ENCODE peak calls at places on chromosomes 2 and 18, in ten cellular contexts. G is sigmoid colon, P is stomach, R is ovary, M is tibial nerve, K is Peyer's patch, H is IMR-90, C is body of pancreas, L is esophagus muscularis mucosa, T is transverse colon. W is an unnamed sample.

GRCh38 chr2:238064376-238064775 is 3.6 kb downstream of the SCLY start:
- DNase-seq in G (no peak), P (no peak), R (no peak), M (no peak), K (no peak), H (no peak), C (no peak), L (no peak), T (no peak), W (no peak)

GRCh38 chr2:107811376-107811775 is 15.3 kb upstream of the RGPD4 start:
- DNase-seq in G (no peak), P (no peak), R (no peak), M (no peak), K (no peak), H (no peak), C (no peak), L (no peak), T (no peak), W (no peak)

GRCh38 chr2:237742191-237742590 is 56.4 kb upstream of the RBM44 start:
- DNase-seq in G (peak; percentile 54), P (no peak), R (no peak), M (no peak), K (peak; percentile 70), H (no peak), C (no peak), L (no peak), T (no peak), W (no peak)

GRCh38 chr2:234674781-234675201 is 177.9 kb upstream of the ARL4C start:
- DNase-seq in G (no peak), P (no peak), R (peak; percentile 55), M (no peak), K (no peak), H (peak; percentile 81), C (no peak), L (peak; percentile 14), T (no peak), W (no peak)

GRCh38 chr2:166628478-166629136 is 134.6 kb upstream of the SCN7A start:
- DNase-seq in G (no peak), P (no peak), R (no peak), M (no peak), K (no peak), H (no peak), C (no peak), L (no peak), T (no peak), W (no peak)

GRCh38 chr2:37618326-37618725 is 53.1 kb downstream of the CDC42EP3 start:
- DNase-seq in G (no peak), P (no peak), R (no peak), M (no peak), K (no peak), H (no peak), C (no peak), L (no peak), T (no peak), W (no peak)

GRCh38 chr2:135863231-135863630 is 13.0 kb downstream of the MCM6 start:
- DNase-seq in G (no peak), P (no peak), R (no peak), M (no peak), K (no peak), H (no peak), C (no peak), L (no peak), T (no peak), W (no peak)

GRCh38 chr2:32702303-32703064 is 74.6 kb downstream of the TTC27 start:
- DNase-seq in G (no peak), P (no peak), R (no peak), M (no peak), K (no peak), H (no peak), C (no peak), L (no peak), T (no peak), W (no peak)

GRCh38 chr18:33603434-33603833 is 25.4 kb downstream of the ASXL3 start:
- DNase-seq in G (no peak), P (no peak), R (no peak), M (no peak), K (no peak), H (no peak), C (no peak), L (no peak), T (no peak), W (no peak)

GRCh38 chr18:79934311-79935097 is 16.9 kb downstream of the SLC66A2 start:
- DNase-seq in G (peak; percentile 62), P (no peak), R (peak; percentile 13), M (no peak), K (peak; percentile 69), H (no peak), C (no peak), L (no peak), T (peak; percentile 62), W (peak; percentile 61)

GRCh38 chr18:27772081-27772480 is 404.8 kb downstream of the CDH2 start:
- DNase-seq in G (no peak), P (no peak), R (no peak), M (no peak), K (no peak), H (no peak), C (no peak), L (no peak), T (no peak), W (no peak)

DNA sequence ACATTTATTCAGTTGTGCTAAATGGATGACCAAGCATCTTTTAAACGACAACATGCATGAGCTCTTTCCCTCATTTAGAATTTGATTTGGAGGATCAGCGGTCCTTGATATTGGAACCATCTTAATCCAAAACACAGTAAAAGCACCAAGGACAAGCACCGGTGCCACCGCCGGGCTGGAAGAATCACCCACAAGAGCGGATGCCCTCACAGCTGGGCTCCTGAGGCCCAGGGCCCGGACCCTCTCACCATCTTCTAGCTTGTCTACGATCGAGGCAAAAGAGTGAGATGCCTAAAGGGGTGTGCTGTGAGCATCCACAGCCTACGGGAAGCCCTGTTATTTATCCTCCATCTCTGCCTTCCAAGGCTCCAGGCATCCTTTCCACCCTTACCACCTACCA is 129.5 kb downstream of the ZNF516 start:
- DNase-seq in G (no peak), P (no peak), R (no peak), M (no peak), K (no peak), H (no peak), C (no peak), L (no peak), T (no peak), W (no peak)
- H3K36me3 ChIP-seq in G (no peaks in the 10 kb centered on the region), P (peaks cover under 1% of the 10 kb centered on the region), R (no peaks in the 10 kb centered on the region), M (peaks cover 44% of the 10 kb centered on the region), K (no peaks in the 10 kb centered on the region), H (peaks cover 28% of the 10 kb centered on the region), C (no peaks in the 10 kb centered on the region), L (peaks cover 27% of the 10 kb centered on the region), T (no peaks in the 10 kb centered on the region), W (peaks cover 50% of the 10 kb centered on the region)

DNA sequence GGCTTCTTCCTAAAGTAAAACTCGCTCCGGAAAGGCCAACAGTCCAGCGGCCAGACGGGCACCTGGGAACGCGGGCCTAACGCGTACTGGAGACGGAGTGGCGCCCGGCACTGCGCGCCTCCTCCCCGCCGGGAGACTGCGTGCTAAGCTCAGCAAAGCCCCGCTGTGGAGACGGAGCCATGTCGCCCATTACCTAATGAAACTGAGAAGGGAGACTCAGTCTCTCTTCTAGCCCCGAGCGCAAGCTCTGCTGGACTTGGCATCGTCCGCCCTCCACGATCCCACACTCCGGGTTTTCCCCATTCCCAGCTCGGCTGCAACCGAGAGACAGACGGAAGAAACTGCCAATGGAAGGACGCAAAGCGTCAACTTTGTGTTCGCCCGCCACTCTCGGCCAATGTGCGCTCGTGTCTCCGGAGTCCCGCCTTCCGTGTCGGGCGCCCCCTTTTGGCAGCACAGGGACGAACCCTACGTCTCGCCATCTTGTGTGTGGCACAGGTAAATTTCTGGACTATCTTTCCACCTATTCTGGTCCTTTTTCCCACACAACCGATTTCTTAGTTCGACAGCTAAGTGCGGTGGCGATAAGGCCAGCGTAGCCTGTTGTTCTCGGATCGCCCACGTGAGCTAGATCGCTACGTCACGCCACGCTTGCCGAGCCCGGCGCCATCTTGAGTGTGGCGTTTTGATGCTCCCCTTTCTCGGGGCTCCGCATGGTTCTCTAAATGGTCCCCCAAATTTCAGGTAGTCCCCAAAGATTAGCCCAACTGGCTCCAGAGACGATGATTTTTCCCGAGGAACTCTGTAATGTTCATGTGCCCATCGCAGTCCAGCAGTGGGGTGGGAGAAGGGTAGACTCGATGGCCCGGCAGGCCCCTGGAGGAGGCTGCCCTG is 1.3 kb upstream of the PTMA start:
- DNase-seq in G (peak; percentile 100), P (peak; percentile 99), R (peak; percentile 98), M (peak; percentile 94), K (peak; percentile 98), H (peak; percentile 99), C (peak; percentile 99), L (peak; percentile 99), T (peak; percentile 98), W (peak; percentile 99)
- TF ChIP-seq POLR2A in G (peak; percentile 81), P (no peak), R (peak; percentile 95), M (peak; percentile 91), K (peak; percentile 66), H (no peak), C (peak; percentile 69), L (peak; percentile 89), T (peak; percentile 86), W (peak; percentile 68)

DNA sequence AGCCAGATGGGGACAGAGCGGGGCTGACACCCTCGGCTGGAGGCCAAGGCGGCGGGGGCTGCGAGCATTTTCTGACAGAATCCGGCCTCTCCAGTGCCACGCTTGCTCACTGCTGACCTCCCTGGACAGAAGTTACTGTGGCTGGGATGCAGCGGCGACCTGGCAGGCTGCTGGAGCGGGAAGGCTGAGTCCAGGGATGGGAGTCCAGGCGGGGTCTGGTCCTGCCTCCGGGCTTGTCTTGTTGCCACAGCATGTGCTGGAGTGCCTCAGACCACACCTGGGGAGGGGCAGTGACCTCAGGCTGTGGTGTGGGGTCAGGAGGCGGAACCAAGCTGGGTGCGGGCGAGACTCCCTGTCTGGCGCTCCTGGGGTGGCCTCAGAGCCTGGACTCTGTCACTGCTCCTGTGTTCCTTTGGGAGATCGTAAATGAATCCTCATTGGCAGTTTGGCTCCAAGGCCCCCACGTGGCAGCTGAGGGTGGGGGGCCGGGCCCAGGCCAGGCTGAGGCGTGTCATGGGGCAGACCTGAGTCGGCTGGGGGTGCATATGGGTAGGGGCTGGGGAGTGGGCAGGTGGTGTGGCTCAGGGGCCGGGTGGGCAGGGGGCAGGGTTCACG is 5.5 kb downstream of the BOK start:
- DNase-seq in G (peak; percentile 82), P (no peak), R (peak; percentile 47), M (no peak), K (no peak), H (no peak), C (no peak), L (no peak), T (no peak), W (no peak)
- H3K36me3 ChIP-seq in G (peaks cover 8% of the 10 kb centered on the region), P (peaks cover 4% of the 10 kb centered on the region), R (no peaks in the 10 kb centered on the region), M (peaks cover 16% of the 10 kb centered on the region), K (no peaks in the 10 kb centered on the region), H (peaks cover 24% of the 10 kb centered on the region), C (no peaks in the 10 kb centered on the region), L (peaks cover 18% of the 10 kb centered on the region), T (no peaks in the 10 kb centered on the region), W (peaks cover 3% of the 10 kb centered on the region)

DNA sequence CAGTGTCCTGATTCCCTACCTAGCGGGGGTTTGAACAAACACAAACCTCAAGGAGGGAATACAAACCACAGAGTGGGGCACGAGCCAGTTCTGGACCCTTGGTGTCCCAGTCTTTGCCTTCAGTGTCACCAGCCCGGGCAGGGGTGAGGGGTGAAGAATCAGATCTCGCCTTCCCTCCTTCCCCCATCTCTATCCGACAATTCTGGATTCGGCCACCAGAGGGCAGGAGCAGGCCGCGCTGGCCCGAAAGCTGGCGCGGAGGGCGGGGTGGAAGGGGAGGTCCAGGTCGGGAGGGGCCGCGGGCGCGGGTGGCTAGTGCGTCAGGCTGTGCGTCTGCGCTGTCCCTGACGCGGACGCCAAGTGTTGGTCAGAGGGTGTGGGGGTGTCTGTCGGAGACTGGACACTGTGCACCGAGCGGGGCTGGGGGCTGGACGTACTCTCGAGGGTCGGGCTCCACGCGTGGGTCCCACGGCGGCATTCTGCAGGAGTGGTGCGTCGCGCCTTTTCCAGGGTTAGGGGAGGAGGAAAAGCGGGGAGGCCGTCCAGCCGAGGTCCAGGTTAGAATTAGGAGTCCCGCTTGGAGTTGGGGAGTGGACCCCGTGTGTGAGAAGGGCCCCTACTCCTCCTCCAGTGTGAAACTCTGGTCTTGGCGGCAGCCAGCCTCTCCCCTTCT is 2.9 kb upstream of the CRYBA2 start:
- DNase-seq in G (peak; percentile 94), P (peak; percentile 95), R (peak; percentile 88), M (peak; percentile 62), K (peak; percentile 92), H (peak; percentile 77), C (peak; percentile 97), L (no peak), T (peak; percentile 93), W (peak; percentile 89)
- TF ChIP-seq POLR2A in G (no peak), P (no peak), R (no peak), M (peak; percentile 68), K (peak; percentile 16), H (peak; percentile 64), C (peak; percentile 76), L (no peak), T (peak; percentile 69), W (no peak)